ENCODE peak calls at places on chromosome 4, in four cellular contexts. A is effector memory CD4-positive, alpha-beta T cell; V is GM23338; Z is heart right ventricle. J is an unnamed sample.

GRCh38 chr4:34261799-34262314 is 1982.5 kb downstream of the ARAP2 start:
- DNase-seq in A (no peak), V (peak; percentile 17), Z (no peak), J (no peak)

GRCh38 chr4:85828295-85828910 is 353.5 kb downstream of the ARHGAP24 start:
- DNase-seq in A (no peak), V (no peak), Z (no peak), J (no peak)

GRCh38 chr4:17059192-17059634 is 160.8 kb upstream of the LDB2 start:
- DNase-seq in A (no peak), V (no peak), Z (peak; percentile 36), J (no peak)

GRCh38 chr4:156660470-156660869 is 311.1 kb downstream of the PDGFC start:
- DNase-seq in A (no peak), V (no peak), Z (no peak), J (no peak)

GRCh38 chr4:85909851-85910250 is 434.9 kb downstream of the ARHGAP24 start:
- DNase-seq in A (no peak), V (no peak), Z (peak; percentile 38), J (no peak)

GRCh38 chr4:60296381-60296780 is 903.7 kb upstream of the ADGRL3 start:
- DNase-seq in A (no peak), V (no peak), Z (no peak), J (no peak)

GRCh38 chr4:52510939-52511583 is 148.0 kb downstream of the USP46 start:
- DNase-seq in A (no peak), V (no peak), Z (no peak), J (no peak)

GRCh38 chr4:171751538-171751937 is 61.7 kb upstream of the GALNTL6 start:
- DNase-seq in A (no peak), V (no peak), Z (no peak), J (no peak)

GRCh38 chr4:56828784-56829535 is 7.5 kb upstream of the SPINK2 start:
- DNase-seq in A (no peak), V (no peak), Z (no peak), J (no peak)

GRCh38 chr4:156968479-156968984 is 3.1 kb downstream of the PDGFC start:
- DNase-seq in A (no peak), V (peak; percentile 85), Z (peak; percentile 15), J (peak; percentile 85)

GRCh38 chr4:27217261-27217769 is 356.7 kb downstream of the STIM2 start:
- DNase-seq in A (no peak), V (no peak), Z (no peak), J (no peak)

GRCh38 chr4:80365928-80366327 is 30.4 kb downstream of the CFAP299 start:
- DNase-seq in A (peak; percentile 10), V (peak; percentile 64), Z (no peak), J (peak; percentile 44)

GRCh38 chr4:88812976-88813375 is 115.3 kb upstream of the NAP1L5 start:
- DNase-seq in A (no peak), V (no peak), Z (no peak), J (no peak)

GRCh38 chr4:575281-576141 is 584 bp downstream of the TMEM271 start:
- DNase-seq in A (no peak), V (peak; percentile 86), Z (peak; percentile 32), J (no peak)

GRCh38 chr4:153222790-153223417 is 18.7 kb downstream of the TRIM2 start:
- DNase-seq in A (no peak), V (peak; percentile 70), Z (peak; percentile 71), J (no peak)

GRCh38 chr4:41135761-41136160 is 78.6 kb downstream of the APBB2 start:
- DNase-seq in A (no peak), V (no peak), Z (no peak), J (no peak)

GRCh38 chr4:54493862-54494261 is 163.9 kb upstream of the KIT start:
- DNase-seq in A (no peak), V (no peak), Z (no peak), J (no peak)

GRCh38 chr4:87559090-87559837 is 30.1 kb upstream of the SPARCL1 start:
- DNase-seq in A (peak; percentile 2), V (peak; percentile 68), Z (no peak), J (no peak)

GRCh38 chr4:185441479-185441878 is 15.7 kb upstream of the UFSP2 start:
- DNase-seq in A (no peak), V (no peak), Z (no peak), J (no peak)

GRCh38 chr4:5890063-5890727 is 2.7 kb downstream of the CRMP1 start:
- DNase-seq in A (no peak), V (peak; percentile 93), Z (no peak), J (no peak)

GRCh38 chr4:5887361-5888221 is 5.3 kb downstream of the CRMP1 start:
- DNase-seq in A (no peak), V (peak; percentile 75), Z (no peak), J (no peak)

GRCh38 chr4:5887011-5887360 is 5.9 kb downstream of the CRMP1 start:
- DNase-seq in A (no peak), V (no peak), Z (no peak), J (no peak)

GRCh38 chr4:5888706-5889696 is 3.9 kb downstream of the CRMP1 start:
- DNase-seq in A (no peak), V (no peak), Z (no peak), J (no peak)

GRCh38 chr4:5888222-5888701 is 4.6 kb downstream of the CRMP1 start:
- DNase-seq in A (no peak), V (peak; percentile 87), Z (no peak), J (no peak)
- H3K4me3 ChIP-seq in A (no peak overlapping the region), V (peak overlapping the region; percentile 93), Z (peak overlapping the region; percentile 47), J (peak overlapping the region; percentile 66)

GRCh38 chr4:81913427-81913878 is 441.7 kb upstream of the RASGEF1B start:
- DNase-seq in A (no peak), V (peak; percentile 94), Z (no peak), J (no peak)
- H3K4me3 ChIP-seq in A (no peak overlapping the region), V (peak overlapping the region; percentile 29), Z (no peak overlapping the region), J (no peak overlapping the region)

GRCh38 chr4:2260336-2261109 is 1.4 kb downstream of the MXD4 start:
- DNase-seq in A (peak; percentile 0), V (no peak), Z (no peak), J (no peak)

GRCh38 chr4:2261110-2261852 is 628 bp downstream of the MXD4 start:
- DNase-seq in A (peak; percentile 35), V (peak; percentile 68), Z (peak; percentile 58), J (no peak)

GRCh38 chr4:2259036-2259540 is 2.8 kb downstream of the MXD4 start:
- DNase-seq in A (no peak), V (no peak), Z (no peak), J (no peak)

GRCh38 chr4:2258091-2259035 is 3.5 kb downstream of the MXD4 start:
- DNase-seq in A (no peak), V (no peak), Z (no peak), J (no peak)

DNA sequence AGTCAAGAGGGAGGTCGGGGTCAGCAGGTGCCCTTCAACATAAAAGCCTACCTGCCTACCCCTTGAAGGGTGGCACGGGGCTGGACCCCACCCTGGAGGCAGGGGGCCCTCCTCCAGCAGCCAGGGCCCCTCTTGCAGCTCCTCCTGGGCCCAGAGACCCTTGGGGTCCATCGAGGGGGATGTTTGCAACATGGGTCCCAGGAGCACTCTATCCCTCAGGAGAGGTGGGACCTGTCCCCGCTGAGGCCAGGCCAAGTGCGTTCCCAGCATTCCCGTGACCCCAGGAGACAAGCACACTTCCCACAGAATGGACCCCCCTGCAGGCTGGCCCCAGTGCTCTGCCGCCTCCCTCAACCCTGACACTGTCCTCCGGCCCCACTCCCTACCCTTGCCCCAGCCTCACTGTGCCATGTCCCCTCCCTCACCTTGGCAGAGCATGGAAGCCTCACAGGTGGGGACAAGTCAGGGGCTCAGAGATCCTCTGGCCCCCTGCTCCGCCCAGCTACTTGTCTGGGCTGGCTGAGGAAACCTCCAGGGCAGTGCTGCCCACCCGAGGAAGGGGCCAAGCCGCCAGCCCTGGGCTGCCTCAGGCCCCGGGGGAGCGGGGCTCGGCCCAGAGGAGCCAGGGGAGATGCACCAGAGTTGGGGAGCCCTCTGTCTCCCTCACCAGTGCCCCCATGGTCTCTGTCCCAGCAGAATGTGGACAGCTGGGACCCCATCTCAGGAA is 2.2 kb downstream of the MXD4 start:
- DNase-seq in A (no peak), V (no peak), Z (no peak), J (no peak)
- H3K4me3 ChIP-seq in A (no peak overlapping the region), V (no peak overlapping the region), Z (peak overlapping the region; percentile 98), J (no peak overlapping the region)

DNA sequence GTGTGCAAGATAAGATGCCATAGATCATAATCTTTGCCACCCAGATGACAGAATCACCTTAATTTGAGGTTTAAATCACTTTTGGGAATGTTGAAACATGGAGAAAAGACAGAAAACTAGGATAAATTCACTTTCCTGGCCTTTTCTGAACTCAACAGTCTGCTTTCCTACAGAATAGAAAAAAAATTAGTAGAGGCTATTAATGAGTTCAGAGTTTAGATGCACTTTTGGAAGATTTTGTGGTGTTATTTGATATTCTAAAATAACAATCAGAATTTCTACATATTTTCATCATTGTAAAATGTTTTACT is 195.9 kb downstream of the CAMK2D start:
- DNase-seq in A (no peak), V (no peak), Z (no peak), J (no peak)
- H3K4me3 ChIP-seq in A (no peak overlapping the region), V (no peak overlapping the region), Z (no peak overlapping the region), J (no peak overlapping the region)

DNA sequence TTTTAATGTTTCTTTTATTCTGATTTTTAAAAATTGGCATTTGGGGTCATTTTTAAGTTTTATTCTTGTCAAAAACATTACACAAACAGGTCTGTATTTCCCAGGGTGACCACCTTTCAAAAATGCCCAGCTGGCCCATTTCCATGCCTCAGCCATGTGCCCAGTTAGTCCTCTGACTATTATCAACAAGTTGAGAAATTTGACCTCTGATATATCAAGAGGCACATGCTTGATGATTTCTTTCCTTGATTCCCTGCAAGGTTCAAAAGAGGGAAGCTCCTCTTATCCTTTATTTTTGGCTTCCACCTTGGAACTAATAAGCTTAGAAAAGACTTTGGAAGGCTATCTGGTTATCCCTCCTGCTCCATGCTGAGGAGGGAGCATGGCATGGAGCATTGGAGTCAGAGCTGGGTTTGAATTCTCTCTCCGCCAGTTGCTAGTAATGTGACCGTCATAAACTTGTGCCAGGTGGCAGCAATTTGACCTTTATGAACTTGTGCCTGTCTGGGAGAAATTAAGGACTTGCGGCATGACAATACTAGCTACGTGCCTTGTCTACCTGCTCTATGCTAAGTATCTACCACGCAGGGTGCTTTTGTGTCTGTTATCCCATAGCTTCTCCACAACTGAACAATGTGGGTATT is 122.4 kb upstream of the SLC4A4 start:
- DNase-seq in A (no peak), V (no peak), Z (no peak), J (no peak)
- H3K4me3 ChIP-seq in A (no peak overlapping the region), V (no peak overlapping the region), Z (no peak overlapping the region), J (no peak overlapping the region)

GRCh38 chr4:21531048-21531447 is 417.5 kb downstream of the KCNIP4 start:
- DNase-seq in A (no peak), V (no peak), Z (no peak), J (no peak)

DNA sequence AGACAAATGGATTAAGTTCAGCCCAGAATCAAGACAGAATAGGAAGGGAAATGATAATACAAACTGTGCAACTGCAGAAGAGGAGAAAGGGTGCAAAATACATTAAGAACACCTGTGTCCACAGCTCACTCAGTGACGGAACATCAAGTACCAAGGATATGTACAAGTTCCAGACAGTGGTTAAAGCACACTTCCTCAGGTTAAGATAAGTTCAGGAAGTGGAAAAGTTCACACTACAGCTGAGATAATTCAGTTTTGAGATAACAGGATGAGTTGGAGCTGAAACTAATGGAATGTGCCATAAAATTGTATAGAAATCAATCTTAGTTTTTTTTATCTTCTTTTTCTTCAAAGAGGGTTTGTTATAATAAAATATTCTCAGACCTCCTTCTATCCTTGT is 419.4 kb downstream of the KCNIP4 start:
- DNase-seq in A (no peak), V (no peak), Z (no peak), J (no peak)
- H3K4me3 ChIP-seq in A (no peak overlapping the region), V (no peak overlapping the region), Z (no peak overlapping the region), J (no peak overlapping the region)

J was measured in SK-N-MC.